ENCODE peak calls at places on chromosomes 16 and 17, in nine cellular contexts. U is activated B cell treated with CpG ODN at 0.5 μM for 24 hours, B is cardiac fibroblast, T is AG10803, R is GM13977, Z is GM12878, M is gastrocnemius medialis, K is mesothelial cell of epicardium, V is B cell. I is an unnamed sample.

GRCh38 chr16:47987136-47987535 is 168.7 kb downstream of the ABCC12 start:
- DNase-seq in U (no peak), B (no peak), T (no peak), R (no peak), Z (no peak), M (no peak), K (no peak), V (no peak), I (no peak)

GRCh38 chr16:72905581-72905980 is 142.3 kb downstream of the ZFHX3 start:
- DNase-seq in U (no peak), B (peak), T (peak), R (no peak), Z (no peak), M (no peak), K (no peak), V (no peak), I (no peak)

GRCh38 chr16:89325861-89326471 is 108.5 kb downstream of the ZNF778 start:
- DNase-seq in U (no peak), B (peak), T (peak), R (peak), Z (no peak), M (peak), K (no peak), V (no peak), I (no peak)

GRCh38 chr17:49404371-49404770 is 10.3 kb downstream of the PHB1 start:
- DNase-seq in U (no peak), B (no peak), T (no peak), R (no peak), Z (no peak), M (no peak), K (no peak), V (peak), I (no peak)

GRCh38 chr16:58419241-58420012 is 27.2 kb downstream of the GINS3 start:
- DNase-seq in U (no peak), B (no peak), T (no peak), R (peak), Z (no peak), M (no peak), K (no peak), V (no peak), I (no peak)

GRCh38 chr17:2033128-2033527 is 3.2 kb downstream of the DPH1 start:
- DNase-seq in U (no peak), B (no peak), T (no peak), R (no peak), Z (no peak), M (no peak), K (no peak), V (no peak), I (no peak)

GRCh38 chr17:75063201-75063600 is 16.2 kb downstream of the KCTD2 start:
- DNase-seq in U (no peak), B (no peak), T (no peak), R (no peak), Z (no peak), M (no peak), K (no peak), V (no peak), I (no peak)

GRCh38 chr16:51084074-51084928 is 66.8 kb downstream of the SALL1 start:
- DNase-seq in U (no peak), B (no peak), T (peak), R (no peak), Z (no peak), M (no peak), K (no peak), V (no peak), I (no peak)

GRCh38 chr17:7191571-7192270 is 12.6 kb upstream of the ASGR1 start:
- DNase-seq in U (no peak), B (peak), T (no peak), R (no peak), Z (no peak), M (no peak), K (peak), V (no peak), I (peak)

GRCh38 chr16:69286941-69287713 is 24.0 kb upstream of the VPS4A start:
- DNase-seq in U (no peak), B (peak), T (peak), R (peak), Z (peak), M (peak), K (no peak), V (peak), I (no peak)

GRCh38 chr17:78641666-78642065 is 64.5 kb upstream of the DNAH17 start:
- DNase-seq in U (no peak), B (no peak), T (no peak), R (no peak), Z (no peak), M (no peak), K (no peak), V (no peak), I (no peak)

GRCh38 chr16:31819386-31819785 is 54.2 kb upstream of the ZNF267 start:
- DNase-seq in U (no peak), B (no peak), T (no peak), R (no peak), Z (no peak), M (no peak), K (no peak), V (no peak), I (no peak)

GRCh38 chr17:82372591-82373452 is 1.3 kb downstream of the UTS2R start:
- DNase-seq in U (no peak), B (no peak), T (no peak), R (no peak), Z (no peak), M (no peak), K (no peak), V (peak), I (no peak)

GRCh38 chr17:73612074-73612473 is 32.2 kb downstream of the SDK2 start:
- DNase-seq in U (no peak), B (no peak), T (no peak), R (no peak), Z (no peak), M (no peak), K (no peak), V (no peak), I (no peak)

GRCh38 chr16:12252616-12253015 is 276.1 kb downstream of the SNX29 start:
- DNase-seq in U (no peak), B (no peak), T (no peak), R (no peak), Z (no peak), M (no peak), K (no peak), V (no peak), I (no peak)

GRCh38 chr16:23024044-23024443 is 125.2 kb downstream of the USP31 start:
- DNase-seq in U (no peak), B (no peak), T (no peak), R (no peak), Z (no peak), M (no peak), K (no peak), V (no peak), I (no peak)

GRCh38 chr16:13448346-13448745 is 471.6 kb upstream of the ERCC4 start:
- DNase-seq in U (no peak), B (no peak), T (no peak), R (no peak), Z (no peak), M (no peak), K (no peak), V (no peak), I (no peak)

GRCh38 chr16:26195225-26195624 is 503.5 kb downstream of the HS3ST4 start:
- DNase-seq in U (no peak), B (no peak), T (no peak), R (no peak), Z (no peak), M (no peak), K (no peak), V (no peak), I (no peak)

GRCh38 chr17:19348806-19349205 is 13.7 kb downstream of the B9D1 start:
- DNase-seq in U (no peak), B (no peak), T (no peak), R (no peak), Z (no peak), M (no peak), K (no peak), V (no peak), I (no peak)

GRCh38 chr17:50608700-50609375 is 25.8 kb upstream of the ABCC3 start:
- DNase-seq in U (no peak), B (no peak), T (no peak), R (no peak), Z (no peak), M (no peak), K (no peak), V (no peak), I (no peak)

GRCh38 chr16:22122239-22122638 is 29.9 kb downstream of the VWA3A start:
- DNase-seq in U (no peak), B (no peak), T (no peak), R (no peak), Z (no peak), M (no peak), K (no peak), V (no peak), I (no peak)

GRCh38 chr17:81952792-81953228 is 5.8 kb upstream of the MYADML2 start:
- DNase-seq in U (no peak), B (no peak), T (no peak), R (no peak), Z (no peak), M (no peak), K (no peak), V (no peak), I (no peak)

GRCh38 chr16:24737391-24737871 is 8.0 kb downstream of the TNRC6A start:
- DNase-seq in U (no peak), B (peak), T (peak), R (no peak), Z (no peak), M (no peak), K (no peak), V (no peak), I (no peak)

GRCh38 chr17:14545156-14545906 is 244.4 kb downstream of the HS3ST3B1 start:
- DNase-seq in U (no peak), B (no peak), T (no peak), R (no peak), Z (no peak), M (no peak), K (no peak), V (no peak), I (no peak)

GRCh38 chr17:61568219-61569072 is 22.6 kb downstream of the NACA2 start:
- DNase-seq in U (no peak), B (no peak), T (no peak), R (no peak), Z (no peak), M (no peak), K (no peak), V (no peak), I (no peak)

GRCh38 chr17:3798273-3799180 is 2.5 kb downstream of the ITGAE start:
- DNase-seq in U (peak), B (no peak), T (no peak), R (peak), Z (no peak), M (no peak), K (no peak), V (peak), I (no peak)

GRCh38 chr16:89185062-89185751 is 13.7 kb downstream of the CDH15 start:
- DNase-seq in U (no peak), B (no peak), T (no peak), R (no peak), Z (no peak), M (no peak), K (no peak), V (no peak), I (no peak)

GRCh38 chr16:49651980-49652379 is 203.9 kb downstream of the ZNF423 start:
- DNase-seq in U (no peak), B (no peak), T (no peak), R (no peak), Z (no peak), M (no peak), K (no peak), V (no peak), I (no peak)

GRCh38 chr17:35170968-35171771 is 23.0 kb downstream of the SLC35G3 start:
- DNase-seq in U (no peak), B (peak), T (peak), R (peak), Z (no peak), M (no peak), K (no peak), V (no peak), I (no peak)

GRCh38 chr17:80451104-80451775 is 25.2 kb downstream of the NPTX1 start:
- DNase-seq in U (no peak), B (no peak), T (no peak), R (no peak), Z (no peak), M (no peak), K (no peak), V (no peak), I (no peak)

GRCh38 chr16:58478427-58478826 is 21.5 kb upstream of the NDRG4 start:
- DNase-seq in U (no peak), B (no peak), T (no peak), R (no peak), Z (no peak), M (no peak), K (no peak), V (no peak), I (no peak)

GRCh38 chr17:76772842-76773521 is 35.1 kb downstream of the MFSD11 start:
- DNase-seq in U (no peak), B (peak), T (peak), R (no peak), Z (no peak), M (no peak), K (no peak), V (no peak), I (peak)

GRCh38 chr17:45098081-45098868 is 34.0 kb downstream of the PLCD3 start:
- DNase-seq in U (no peak), B (no peak), T (no peak), R (no peak), Z (no peak), M (no peak), K (no peak), V (no peak), I (no peak)

GRCh38 chr16:75762746-75763145 is 36.5 kb upstream of the CPHXL start:
- DNase-seq in U (no peak), B (no peak), T (no peak), R (no peak), Z (no peak), M (no peak), K (no peak), V (no peak), I (no peak)
- TF ChIP-seq CTCF in U (no peak), B (no peak), T (no peak), R (no peak), Z (no peak), M (no peak), K (no peak), V (no peak), I (no peak)

GRCh38 chr16:67842509-67843342 is 606 bp downstream of the THAP11 start:
- DNase-seq in U (no peak), B (peak), T (peak), R (peak), Z (no peak), M (peak), K (peak), V (peak), I (no peak)

GRCh38 chr16:67846063-67846319 is 742 bp upstream of the NUTF2 start:
- DNase-seq in U (no peak), B (no peak), T (no peak), R (no peak), Z (no peak), M (no peak), K (no peak), V (no peak), I (no peak)

GRCh38 chr16:67843343-67843765 is 1.2 kb downstream of the THAP11 start:
- DNase-seq in U (no peak), B (peak), T (peak), R (no peak), Z (no peak), M (no peak), K (no peak), V (no peak), I (no peak)

GRCh38 chr16:67845291-67846062 is 1.3 kb upstream of the NUTF2 start:
- DNase-seq in U (no peak), B (no peak), T (no peak), R (no peak), Z (no peak), M (no peak), K (no peak), V (no peak), I (no peak)

GRCh38 chr16:67844441-67844840 is 2.3 kb upstream of the NUTF2 start:
- DNase-seq in U (no peak), B (peak), T (peak), R (no peak), Z (no peak), M (no peak), K (no peak), V (no peak), I (no peak)
- TF ChIP-seq CTCF in U (no peak), B (peak), T (peak), R (no peak), Z (no peak), M (no peak), K (no peak), V (no peak), I (no peak)

DNA sequence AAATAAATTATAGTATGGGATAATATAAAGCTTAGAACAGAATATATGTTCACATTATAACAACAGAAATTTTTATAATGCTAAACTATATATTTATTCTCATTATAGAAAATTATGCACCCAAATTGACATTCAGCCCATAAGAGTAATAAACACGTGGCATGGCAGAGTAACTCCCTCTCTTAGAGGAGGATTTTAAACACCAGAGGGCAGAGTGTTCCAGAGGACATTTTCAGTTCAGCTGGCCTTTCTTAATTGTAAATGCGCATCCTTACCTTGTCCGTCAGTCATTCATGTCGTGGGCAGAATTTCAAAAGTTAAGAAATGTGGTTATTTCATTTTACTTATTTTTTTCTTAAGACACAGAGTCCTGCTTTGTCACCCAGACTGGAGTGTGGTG is 147.1 kb downstream of the TANC2 start:
- DNase-seq in U (no peak), B (peak), T (no peak), R (no peak), Z (no peak), M (no peak), K (no peak), V (peak), I (no peak)
- TF ChIP-seq CTCF in U (no peak), B (peak), T (no peak), R (no peak), Z (no peak), M (no peak), K (no peak), V (no peak), I (peak)

GRCh38 chr17:28712037-28712704 is 483 bp upstream of the PROCA1 start:
- DNase-seq in U (peak), B (no peak), T (no peak), R (peak), Z (no peak), M (no peak), K (no peak), V (peak), I (no peak)

GRCh38 chr17:28712705-28713415 is 1.2 kb upstream of the PROCA1 start:
- DNase-seq in U (no peak), B (no peak), T (no peak), R (no peak), Z (no peak), M (no peak), K (no peak), V (no peak), I (no peak)

GRCh38 chr17:28715217-28715616 is 2.5 kb downstream of the RAB34 start:
- DNase-seq in U (no peak), B (no peak), T (no peak), R (no peak), Z (no peak), M (no peak), K (no peak), V (no peak), I (no peak)

GRCh38 chr17:28711723-28712036 is at the start of gene PROCA1:
- DNase-seq in U (no peak), B (no peak), T (no peak), R (peak), Z (no peak), M (no peak), K (no peak), V (peak), I (no peak)

DNA sequence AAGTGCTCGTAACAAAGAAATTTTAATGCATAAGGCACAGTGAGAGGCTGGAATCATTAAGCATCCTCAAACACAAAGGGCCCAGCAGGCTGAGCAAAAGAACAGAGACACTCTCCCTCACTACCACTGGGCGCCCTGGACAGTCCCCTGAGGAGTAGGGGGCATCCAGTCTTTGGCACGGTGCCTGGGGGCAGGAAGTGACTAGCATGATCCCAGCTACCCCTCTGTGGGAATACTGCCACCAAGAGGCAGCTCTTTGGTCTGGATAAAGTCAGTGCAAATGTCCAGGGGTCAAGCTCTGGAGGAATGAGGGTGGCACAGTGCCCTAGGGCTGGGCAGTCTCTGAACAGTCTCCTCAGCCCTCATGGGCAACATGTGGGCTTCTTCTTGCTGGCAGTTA is 2.6 kb upstream of the PROCA1 start:
- DNase-seq in U (no peak), B (no peak), T (no peak), R (no peak), Z (no peak), M (no peak), K (no peak), V (no peak), I (no peak)
- TF ChIP-seq CTCF in U (no peak), B (no peak), T (no peak), R (no peak), Z (peak), M (no peak), K (no peak), V (no peak), I (no peak)

DNA sequence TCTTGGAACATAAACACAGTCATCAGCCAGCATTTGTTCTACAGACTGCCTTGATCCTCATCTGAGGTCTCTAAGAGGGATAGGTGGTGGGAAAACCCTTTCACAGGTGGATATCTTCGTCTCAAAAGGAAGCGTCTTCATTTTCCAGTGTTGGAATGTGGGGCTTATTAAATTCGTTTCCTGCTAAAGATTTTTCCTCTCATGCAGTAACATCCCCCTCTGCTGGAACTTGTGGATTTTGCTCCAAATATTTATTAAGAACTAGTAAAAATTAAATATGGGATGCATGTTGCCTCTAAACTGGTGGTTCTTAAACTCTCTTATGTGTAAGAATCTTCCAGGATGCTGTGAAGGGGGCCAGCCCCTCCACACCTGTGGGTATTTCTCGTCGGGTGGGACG is 20.1 kb upstream of the MLYCD start:
- DNase-seq in U (no peak), B (peak), T (peak), R (no peak), Z (no peak), M (no peak), K (no peak), V (no peak), I (no peak)
- TF ChIP-seq CTCF in U (no peak), B (peak), T (peak), R (no peak), Z (no peak), M (no peak), K (peak), V (peak), I (peak)

GRCh38 chr16:73955255-73955654 is 341.4 kb upstream of the PSMD7 start:
- DNase-seq in U (no peak), B (no peak), T (no peak), R (no peak), Z (no peak), M (no peak), K (no peak), V (no peak), I (no peak)

GRCh38 chr16:73951541-73951940 is 345.1 kb upstream of the PSMD7 start:
- DNase-seq in U (no peak), B (no peak), T (peak), R (no peak), Z (no peak), M (no peak), K (no peak), V (no peak), I (no peak)

GRCh38 chr16:73956592-73957495 is 339.8 kb upstream of the PSMD7 start:
- DNase-seq in U (no peak), B (peak), T (peak), R (peak), Z (peak), M (no peak), K (peak), V (peak), I (no peak)
- TF ChIP-seq CTCF in U (peak), B (peak), T (peak), R (peak), Z (peak), M (peak), K (peak), V (peak), I (peak)

I was measured in D721Med.